ENCODE peak calls at places on chromosomes 3 and 15, in five cellular contexts. I, T, R, L and H are unnamed samples.

GRCh38 chr15:79089331-79089889 is 1.2 kb downstream of the RASGRF1 start:
- DNase-seq in L (no peak), I (no peak), R (no peak), T (no peak), H (no peak)

GRCh38 chr3:189710620-189711388 is 79.6 kb downstream of the TP63 start:
- DNase-seq in I (peak), T (no peak), R (no peak), L (peak), H (no peak)

GRCh38 chr15:61253186-61253585 is 24.1 kb upstream of the RORA start:
- DNase-seq in I (no peak), L (no peak), T (no peak), R (no peak), H (no peak)

GRCh38 chr3:149221783-149222517 is at the start of gene CP:
- DNase-seq in I (no peak), R (no peak), L (no peak), T (no peak), H (no peak)

GRCh38 chr3:25663324-25664065 is 1.2 kb downstream of the TOP2B start:
- DNase-seq in I (no peak), T (peak), L (peak), R (peak), H (no peak)

GRCh38 chr3:27717200-27717852 is 4.8 kb downstream of the EOMES start:
- DNase-seq in T (no peak), L (no peak), I (no peak), R (no peak), H (no peak)

GRCh38 chr3:15097889-15098288 is 1.1 kb downstream of the RBSN start:
- DNase-seq in R (no peak), T (no peak), I (no peak), L (peak), H (peak)

GRCh38 chr3:71006810-71007785 is 576.4 kb downstream of the FOXP1 start:
- DNase-seq in I (no peak), T (peak), R (no peak), L (peak), H (no peak)

GRCh38 chr15:37765809-37766208 is 168.6 kb upstream of the TMCO5A start:
- DNase-seq in R (no peak), L (peak), I (no peak), T (no peak), H (no peak)

GRCh38 chr3:10435850-10436249 is 69.5 kb downstream of the ATP2B2 start:
- DNase-seq in I (no peak), T (no peak), R (no peak), L (no peak), H (no peak)

GRCh38 chr15:40392986-40393948 is 10.7 kb downstream of the KNSTRN start:
- DNase-seq in R (no peak), L (no peak), T (no peak), I (no peak), H (no peak)

GRCh38 chr3:172191629-172192028 is 152.3 kb downstream of the FNDC3B start:
- DNase-seq in L (no peak), I (no peak), T (no peak), R (no peak), H (no peak)

GRCh38 chr3:38004415-38005075 is 14.0 kb downstream of the VILL start:
- DNase-seq in R (peak), L (peak), T (peak), I (no peak), H (no peak)

GRCh38 chr15:60091150-60091549 is 87.0 kb downstream of the FOXB1 start:
- DNase-seq in R (no peak), I (peak), L (peak), T (peak), H (no peak)

GRCh38 chr3:187382609-187383151 is 14.5 kb downstream of the RTP4 start:
- DNase-seq in I (no peak), R (no peak), L (no peak), T (no peak), H (no peak)

GRCh38 chr15:87743557-87743956 is 513.0 kb downstream of the NTRK3 start:
- DNase-seq in L (no peak), T (no peak), R (no peak), I (no peak), H (no peak)

GRCh38 chr3:20054549-20054987 is 14.3 kb downstream of the KAT2B start:
- DNase-seq in T (no peak), R (peak), L (peak), I (no peak), H (no peak)